ENCODE peak calls at places on chromosomes 7 and 10, in eight cellular contexts. R, W, D, E, Z, N, A and G are unnamed samples.

GRCh38 chr7:17520941-17521340 is 222.5 kb downstream of the AHR start:
- DNase-seq in R (no peak), W (no peak), D (no peak), E (no peak), Z (peak), N (no peak), A (no peak), G (no peak)

GRCh38 chr7:139725077-139725476 is 52.7 kb downstream of the HIPK2 start:
- DNase-seq in R (no peak), W (peak), D (no peak), E (no peak), Z (peak), N (peak), A (no peak), G (no peak)

GRCh38 chr10:92381543-92381954 is 90.6 kb downstream of the MARCHF5 start:
- DNase-seq in R (no peak), W (no peak), D (no peak), E (no peak), Z (no peak), N (no peak), A (no peak), G (no peak)

GRCh38 chr10:117936136-117936535 is 110.6 kb downstream of the RAB11FIP2 start:
- DNase-seq in R (no peak), W (no peak), D (no peak), E (no peak), Z (peak), N (no peak), A (no peak), G (no peak)

GRCh38 chr10:52679117-52679516 is 93.5 kb downstream of the MBL2 start:
- DNase-seq in R (no peak), W (no peak), D (no peak), E (no peak), Z (no peak), N (no peak), A (no peak), G (no peak)

GRCh38 chr10:1809139-1809755 is 71.9 kb upstream of the ADARB2 start:
- DNase-seq in R (no peak), W (no peak), D (no peak), E (no peak), Z (no peak), N (no peak), A (no peak), G (no peak)

GRCh38 chr10:59177031-59177861 is 803 bp downstream of the PHYHIPL start:
- DNase-seq in R (peak), W (peak), D (no peak), E (no peak), Z (peak), N (no peak), A (peak), G (peak)

GRCh38 chr7:147013820-147014219 is 897.2 kb downstream of the CNTNAP2 start:
- DNase-seq in R (no peak), W (peak), D (no peak), E (no peak), Z (peak), N (no peak), A (no peak), G (no peak)

GRCh38 chr10:70323697-70324340 is 40.0 kb upstream of the NPFFR1 start:
- DNase-seq in R (no peak), W (no peak), D (no peak), E (no peak), Z (no peak), N (no peak), A (no peak), G (no peak)

GRCh38 chr7:29480456-29480855 is 83.2 kb upstream of the PRR15 start:
- DNase-seq in R (no peak), W (peak), D (no peak), E (no peak), Z (no peak), N (no peak), A (no peak), G (peak)

GRCh38 chr7:149733554-149734513 is 39.6 kb downstream of the ZNF467 start:
- DNase-seq in R (no peak), W (no peak), D (no peak), E (no peak), Z (no peak), N (peak), A (no peak), G (no peak)

GRCh38 chr10:110416776-110417732 is 80.7 kb upstream of the DUSP5 start:
- DNase-seq in R (peak), W (no peak), D (no peak), E (no peak), Z (peak), N (no peak), A (no peak), G (no peak)

GRCh38 chr7:100874577-100875355 is at the start of gene SRRT:
- DNase-seq in R (peak), W (peak), D (peak), E (peak), Z (peak), N (peak), A (peak), G (peak)

GRCh38 chr7:29610031-29610490 is 46.4 kb downstream of the PRR15 start:
- DNase-seq in R (no peak), W (no peak), D (no peak), E (no peak), Z (no peak), N (no peak), A (no peak), G (no peak)

GRCh38 chr10:109852004-109852717 is 71.2 kb downstream of the XPNPEP1 start:
- DNase-seq in R (peak), W (peak), D (peak), E (peak), Z (peak), N (peak), A (peak), G (peak)

GRCh38 chr10:47340613-47341170 is 7.5 kb upstream of the RBP3 start:
- DNase-seq in R (peak), W (peak), D (peak), E (peak), Z (peak), N (peak), A (peak), G (no peak)

GRCh38 chr10:74056081-74056818 is 58.3 kb downstream of the VCL start:
- DNase-seq in R (no peak), W (no peak), D (no peak), E (no peak), Z (peak), N (no peak), A (no peak), G (no peak)

GRCh38 chr7:1692500-1693418 is 22.7 kb downstream of the ELFN1 start:
- DNase-seq in R (no peak), W (no peak), D (no peak), E (no peak), Z (no peak), N (no peak), A (no peak), G (no peak)

GRCh38 chr7:22346383-22347107 is 10.4 kb downstream of the RAPGEF5 start:
- DNase-seq in R (peak), W (peak), D (no peak), E (peak), Z (no peak), N (no peak), A (no peak), G (no peak)

GRCh38 chr10:130399425-130399950 is 263.3 kb downstream of the GLRX3 start:
- DNase-seq in R (no peak), W (no peak), D (no peak), E (no peak), Z (no peak), N (no peak), A (no peak), G (no peak)

GRCh38 chr7:30159153-30159552 is 24.4 kb downstream of the MTURN start:
- DNase-seq in R (no peak), W (no peak), D (no peak), E (no peak), Z (no peak), N (no peak), A (no peak), G (no peak)

GRCh38 chr10:64103750-64104149 is 582.5 kb downstream of the REEP3 start:
- DNase-seq in R (no peak), W (no peak), D (no peak), E (no peak), Z (no peak), N (no peak), A (no peak), G (no peak)

GRCh38 chr10:132677905-132678298 is 108.0 kb downstream of the NKX6-2 start:
- DNase-seq in R (no peak), W (no peak), D (no peak), E (no peak), Z (no peak), N (peak), A (peak), G (no peak)

GRCh38 chr10:102919237-102919959 is 1.3 kb downstream of the CNNM2 start:
- DNase-seq in R (peak), W (no peak), D (no peak), E (no peak), Z (peak), N (peak), A (peak), G (no peak)

GRCh38 chr10:11713963-11714362 is 28.2 kb upstream of the ECHDC3 start:
- DNase-seq in R (no peak), W (no peak), D (no peak), E (no peak), Z (no peak), N (no peak), A (peak), G (no peak)

GRCh38 chr10:90066435-90066834 is 365.0 kb downstream of the KIF20B start:
- DNase-seq in R (no peak), W (no peak), D (no peak), E (no peak), Z (no peak), N (no peak), A (no peak), G (no peak)

GRCh38 chr10:102669206-102670064 is 25.2 kb downstream of the TRIM8 start:
- DNase-seq in R (no peak), W (no peak), D (no peak), E (peak), Z (peak), N (no peak), A (no peak), G (peak)

GRCh38 chr7:100044719-100045118 is 4.9 kb upstream of the ZSCAN21 start:
- DNase-seq in R (peak), W (no peak), D (no peak), E (no peak), Z (no peak), N (no peak), A (no peak), G (no peak)

GRCh38 chr7:147438216-147438615 is 1152.3 kb upstream of the C7orf33 start:
- DNase-seq in R (no peak), W (no peak), D (no peak), E (no peak), Z (peak), N (no peak), A (no peak), G (no peak)

GRCh38 chr7:33904680-33905388 is 505 bp upstream of the BMPER start:
- DNase-seq in R (no peak), W (peak), D (no peak), E (no peak), Z (peak), N (no peak), A (peak), G (no peak)

GRCh38 chr7:132161976-132162375 is 414.3 kb downstream of the PLXNA4 start:
- DNase-seq in R (no peak), W (no peak), D (no peak), E (no peak), Z (no peak), N (no peak), A (no peak), G (no peak)

GRCh38 chr10:100350914-100351485 is 4.0 kb downstream of the SCD start:
- DNase-seq in R (no peak), W (no peak), D (no peak), E (no peak), Z (no peak), N (no peak), A (no peak), G (no peak)

GRCh38 chr7:134254311-134254710 is 62.4 kb downstream of the SLC35B4 start:
- DNase-seq in R (no peak), W (no peak), D (no peak), E (no peak), Z (peak), N (no peak), A (no peak), G (no peak)

GRCh38 chr10:18582803-18583202 is 68.6 kb downstream of the NSUN6 start:
- DNase-seq in R (no peak), W (no peak), D (no peak), E (no peak), Z (peak), N (no peak), A (no peak), G (no peak)

GRCh38 chr7:66669088-66669487 is 40.4 kb downstream of the KCTD7 start:
- DNase-seq in R (no peak), W (no peak), D (no peak), E (no peak), Z (no peak), N (no peak), A (peak), G (peak)